ENCODE peak calls at places on chromosome 13, in six cellular contexts. J is breast epithelium, I is GM23338, K is spleen, G is stomach, T is HL-60. M is an unnamed sample.

GRCh38 chr13:22047082-22047784 is 376.4 kb downstream of the FGF9 start:
- DNase-seq in G (no peak), K (no peak), T (no peak), J (no peak), I (no peak), M (no peak)

GRCh38 chr13:102141625-102142472 is 260.0 kb downstream of the FGF14 start:
- DNase-seq in J (no peak), G (no peak), I (peak), T (no peak), K (no peak), M (peak)

GRCh38 chr13:101942038-101942437 is 459.8 kb downstream of the FGF14 start:
- DNase-seq in G (no peak), T (no peak), K (no peak), J (no peak), I (peak), M (peak)

GRCh38 chr13:84479656-84480055 is 597.4 kb upstream of the SLITRK1 start:
- DNase-seq in K (no peak), J (no peak), I (no peak), T (no peak), G (no peak), M (no peak)

GRCh38 chr13:85277753-85278152 is 521.5 kb downstream of the SLITRK6 start:
- DNase-seq in K (no peak), T (no peak), J (no peak), G (no peak), I (no peak), M (no peak)

GRCh38 chr13:32139251-32139650 is 107.7 kb downstream of the FRY start:
- DNase-seq in G (no peak), J (no peak), K (no peak), I (no peak), T (no peak), M (no peak)

GRCh38 chr13:51364404-51365008 is 25.0 kb downstream of the SERPINE3 start:
- DNase-seq in T (no peak), J (no peak), K (no peak), G (no peak), I (no peak), M (no peak)

GRCh38 chr13:65856464-65856863 is 1373.7 kb downstream of the PCDH9 start:
- DNase-seq in J (no peak), I (no peak), K (no peak), T (no peak), G (no peak), M (no peak)

GRCh38 chr13:95614641-95615245 is 29.8 kb downstream of the DZIP1 start:
- DNase-seq in T (no peak), J (no peak), I (peak), K (no peak), G (no peak), M (no peak)

GRCh38 chr13:48575014-48575413 is 42.1 kb upstream of the RCBTB2 start:
- DNase-seq in I (no peak), J (no peak), K (no peak), T (no peak), G (no peak), M (no peak)

GRCh38 chr13:32033744-32034143 is 2.2 kb downstream of the FRY start:
- DNase-seq in J (no peak), G (no peak), K (no peak), T (no peak), I (no peak), M (no peak)

GRCh38 chr13:112769615-112770014 is 79.8 kb downstream of the ATP11A start:
- DNase-seq in J (no peak), G (no peak), I (no peak), T (no peak), K (no peak), M (no peak)

GRCh38 chr13:80029170-80029569 is 311.8 kb downstream of the SPRY2 start:
- DNase-seq in T (no peak), K (no peak), J (no peak), I (no peak), G (no peak), M (no peak)

GRCh38 chr13:41199526-41199925 is 5.2 kb upstream of the KBTBD7 start:
- DNase-seq in T (no peak), K (no peak), J (no peak), I (no peak), G (no peak), M (no peak)

GRCh38 chr13:46698015-46698414 is 98.9 kb downstream of the ESD start:
- DNase-seq in I (no peak), G (peak), J (no peak), K (no peak), T (no peak), M (no peak)

GRCh38 chr13:112690242-112690943 is 555 bp downstream of the ATP11A start:
- DNase-seq in J (no peak), I (peak), K (peak), T (no peak), G (peak), M (no peak)

GRCh38 chr13:33193428-33193974 is 92.1 kb downstream of the STARD13 start:
- DNase-seq in T (no peak), K (no peak), J (no peak), G (no peak), I (peak), M (no peak)
- TF ChIP-seq POLR2AphosphoS5 in T (no peak), K (no peak), J (no peak), G (no peak), I (no peak), M (no peak)

GRCh38 chr13:98141938-98142426 is 912 bp upstream of the FARP1 start:
- DNase-seq in I (peak), K (peak), T (no peak), G (peak), J (no peak), M (no peak)

GRCh38 chr13:98141091-98141490 is 1.8 kb upstream of the FARP1 start:
- DNase-seq in G (no peak), I (no peak), K (no peak), T (no peak), J (no peak), M (no peak)

GRCh38 chr13:98142427-98143156 is at the start of gene FARP1:
- DNase-seq in K (peak), I (peak), G (peak), J (peak), T (no peak), M (no peak)

GRCh38 chr13:98143157-98143553 is 261 bp downstream of the FARP1 start:
- DNase-seq in T (no peak), J (no peak), G (no peak), I (no peak), K (peak), M (no peak)

GRCh38 chr13:98141509-98141908 is 1.4 kb upstream of the FARP1 start:
- DNase-seq in J (no peak), I (peak), K (no peak), G (no peak), T (no peak), M (no peak)
- TF ChIP-seq POLR2AphosphoS5 in J (no peak), I (no peak), K (no peak), G (no peak), T (no peak), M (no peak)

GRCh38 chr13:20547479-20547908 is 19.5 kb upstream of the IFT88 start:
- DNase-seq in K (no peak), G (no peak), I (no peak), T (no peak), J (no peak), M (no peak)

GRCh38 chr13:20546559-20546958 is 20.4 kb upstream of the IFT88 start:
- DNase-seq in G (no peak), K (no peak), I (no peak), T (no peak), J (no peak), M (no peak)

DNA sequence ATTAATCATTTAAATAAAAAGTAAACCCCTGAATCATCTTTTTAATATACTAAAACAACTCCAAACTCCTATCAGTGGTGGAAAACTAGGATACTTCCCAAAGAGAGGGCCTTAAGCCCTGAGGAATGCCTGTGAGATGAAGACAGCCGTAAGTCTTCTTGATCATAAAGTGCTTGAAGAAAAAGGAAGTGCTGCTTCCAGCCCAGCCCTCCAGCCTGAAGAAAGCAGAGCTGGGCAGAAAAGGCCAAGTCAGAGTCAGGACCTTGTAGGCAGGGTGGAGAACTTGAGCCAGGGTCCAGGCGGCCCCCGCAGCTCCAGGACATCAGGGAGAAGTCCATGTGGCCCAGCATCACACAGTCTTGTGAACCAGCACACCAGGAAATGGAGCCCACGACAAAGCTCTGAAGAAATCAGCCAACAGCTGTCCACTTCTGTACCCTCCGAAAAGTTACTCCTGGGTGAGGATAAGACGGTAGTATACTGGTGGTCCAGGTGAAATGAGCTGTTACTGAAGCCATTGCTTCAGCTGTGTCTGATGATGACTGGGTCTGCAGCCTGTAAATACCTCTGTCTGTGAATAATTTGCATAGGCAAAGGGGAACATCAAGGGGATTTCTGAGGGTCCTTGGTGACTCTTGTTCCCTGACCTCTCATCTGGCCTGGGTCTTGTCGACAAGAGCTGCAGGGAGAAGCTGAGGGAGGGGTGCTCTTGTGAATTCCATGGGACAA is 18.7 kb upstream of the CRYL1 start:
- DNase-seq in T (no peak), K (no peak), I (no peak), J (no peak), G (no peak), M (no peak)
- TF ChIP-seq POLR2AphosphoS5 in T (no peak), K (no peak), I (no peak), J (no peak), G (no peak), M (no peak)

DNA sequence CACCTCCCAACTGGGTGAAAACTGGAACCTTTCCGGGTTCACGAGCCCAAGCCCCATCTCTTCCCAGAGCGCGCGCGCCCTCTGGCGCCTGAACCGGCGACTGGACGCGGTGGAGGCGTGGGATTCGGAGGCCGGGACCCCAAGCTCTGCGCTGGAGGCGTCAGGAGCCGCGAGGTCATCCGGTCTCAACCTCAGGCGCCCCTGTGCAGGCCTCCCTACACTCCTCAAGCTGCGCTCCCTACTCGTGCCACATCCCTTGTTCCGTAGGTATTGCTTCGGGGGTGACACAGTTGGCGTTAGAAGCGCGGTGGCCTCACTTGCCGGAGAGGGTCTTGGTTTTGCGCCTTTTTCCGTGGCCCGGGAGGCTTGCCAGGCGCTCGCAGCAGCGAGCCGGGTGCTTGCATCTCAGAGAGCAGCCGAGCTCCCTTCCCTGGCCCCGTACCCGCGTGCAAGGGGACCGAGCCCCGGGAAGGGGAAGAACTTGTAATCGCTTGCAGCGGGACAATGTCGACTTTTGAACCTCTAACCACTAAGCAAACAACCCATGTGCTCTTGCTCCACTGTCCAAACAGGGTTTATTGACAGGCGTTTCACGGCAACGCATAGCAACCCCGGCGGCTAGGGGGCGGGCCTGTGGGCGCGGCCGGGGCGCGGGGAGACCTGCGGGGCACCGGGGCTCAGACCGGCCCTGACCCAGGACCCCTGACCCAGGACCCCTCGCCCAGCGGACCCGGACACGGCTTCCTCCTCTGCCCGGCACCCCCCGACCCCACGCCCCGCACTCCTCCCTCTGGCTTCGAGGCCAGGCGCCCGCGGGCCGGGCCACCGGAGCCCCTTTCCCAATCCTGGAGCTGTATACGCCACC is 8.5 kb downstream of the CDX2 start:
- DNase-seq in T (peak), J (peak), K (peak), G (peak), I (peak), M (no peak)
- TF ChIP-seq POLR2AphosphoS5 in T (no peak), J (no peak), K (peak), G (peak), I (no peak), M (no peak)

GRCh38 chr13:110653851-110654250 is 38.5 kb downstream of the NAXD start:
- DNase-seq in T (no peak), G (no peak), K (peak), I (no peak), J (no peak), M (no peak)
- TF ChIP-seq POLR2AphosphoS5 in T (no peak), G (no peak), K (no peak), I (no peak), J (no peak), M (no peak)

DNA sequence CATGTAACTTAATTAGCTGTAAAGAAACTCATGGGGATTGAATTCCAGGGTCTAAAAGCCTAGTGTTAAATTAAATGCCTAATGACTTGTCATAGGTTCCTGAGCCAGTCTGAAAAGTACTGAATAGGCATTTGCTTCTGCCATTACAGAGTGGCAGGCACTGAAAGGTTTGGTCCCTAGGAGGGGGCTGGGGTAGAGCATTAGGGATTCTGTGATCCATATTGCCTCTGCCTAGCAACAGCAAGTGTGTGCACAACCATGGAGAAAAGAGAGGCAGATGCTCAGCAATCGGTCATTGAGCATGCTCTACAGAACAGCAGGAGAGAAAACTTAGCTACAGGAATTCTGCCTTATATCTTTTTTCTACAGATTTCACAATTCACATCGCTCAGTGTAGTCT is 133.5 kb downstream of the TRPC4 start:
- DNase-seq in I (no peak), G (no peak), K (no peak), J (no peak), T (no peak), M (no peak)
- TF ChIP-seq POLR2AphosphoS5 in I (no peak), G (no peak), K (no peak), J (no peak), T (no peak), M (no peak)